ENCODE peak calls at places on chromosomes 11 and 22, in four cellular contexts. One of them, this sample, is unnamed.

GRCh38 chr11:94794287-94795168 is 26.4 kb downstream of the AMOTL1 start:
- DNase-seq in anterior cingulate cortex: no peak
- DNase-seq in stimulated activated CD4-positive, alpha-beta T cell treated with anti-CD3 and anti-CD28 coated beads, Interleukin-4, amount 100 ng/mL, for 4 hours: no peak
- DNase-seq in EL: peak
- DNase-seq in this sample: peak

GRCh38 chr11:44610556-44610955 is 45.1 kb downstream of the CD82 start:
- DNase-seq in anterior cingulate cortex: no peak
- DNase-seq in stimulated activated CD4-positive, alpha-beta T cell treated with anti-CD3 and anti-CD28 coated beads, Interleukin-4, amount 100 ng/mL, for 4 hours: no peak
- DNase-seq in EL: no peak
- DNase-seq in this sample: no peak

GRCh38 chr11:36013950-36014349 is 70.1 kb downstream of the LDLRAD3 start:
- DNase-seq in anterior cingulate cortex: no peak
- DNase-seq in stimulated activated CD4-positive, alpha-beta T cell treated with anti-CD3 and anti-CD28 coated beads, Interleukin-4, amount 100 ng/mL, for 4 hours: no peak
- DNase-seq in EL: no peak
- DNase-seq in this sample: no peak

GRCh38 chr11:47983464-47984397 is 3.4 kb downstream of the PTPRJ start:
- DNase-seq in anterior cingulate cortex: no peak
- DNase-seq in stimulated activated CD4-positive, alpha-beta T cell treated with anti-CD3 and anti-CD28 coated beads, Interleukin-4, amount 100 ng/mL, for 4 hours: no peak
- DNase-seq in EL: peak
- DNase-seq in this sample: no peak

GRCh38 chr11:88178211-88178610 is 3.0 kb upstream of the RAB38 start:
- DNase-seq in anterior cingulate cortex: no peak
- DNase-seq in stimulated activated CD4-positive, alpha-beta T cell treated with anti-CD3 and anti-CD28 coated beads, Interleukin-4, amount 100 ng/mL, for 4 hours: no peak
- DNase-seq in EL: no peak
- DNase-seq in this sample: no peak

GRCh38 chr11:84947970-84948600 is 679.1 kb downstream of the DLG2 start:
- DNase-seq in anterior cingulate cortex: no peak
- DNase-seq in stimulated activated CD4-positive, alpha-beta T cell treated with anti-CD3 and anti-CD28 coated beads, Interleukin-4, amount 100 ng/mL, for 4 hours: no peak
- DNase-seq in EL: peak
- DNase-seq in this sample: no peak

GRCh38 chr11:69470793-69471192 is 10.7 kb upstream of the LINC01488 start:
- DNase-seq in anterior cingulate cortex: no peak
- DNase-seq in stimulated activated CD4-positive, alpha-beta T cell treated with anti-CD3 and anti-CD28 coated beads, Interleukin-4, amount 100 ng/mL, for 4 hours: no peak
- DNase-seq in EL: no peak
- DNase-seq in this sample: no peak

GRCh38 chr11:81673001-81673400 is 1060.7 kb downstream of the FAM181B start:
- DNase-seq in anterior cingulate cortex: no peak
- DNase-seq in stimulated activated CD4-positive, alpha-beta T cell treated with anti-CD3 and anti-CD28 coated beads, Interleukin-4, amount 100 ng/mL, for 4 hours: no peak
- DNase-seq in EL: no peak
- DNase-seq in this sample: no peak

GRCh38 chr22:37953062-37953436 is 352 bp downstream of the C22orf23 start:
- DNase-seq in anterior cingulate cortex: peak
- DNase-seq in stimulated activated CD4-positive, alpha-beta T cell treated with anti-CD3 and anti-CD28 coated beads, Interleukin-4, amount 100 ng/mL, for 4 hours: no peak
- DNase-seq in EL: no peak
- DNase-seq in this sample: no peak

GRCh38 chr22:24871611-24872205 is 65.7 kb downstream of the SGSM1 start:
- DNase-seq in anterior cingulate cortex: no peak
- DNase-seq in stimulated activated CD4-positive, alpha-beta T cell treated with anti-CD3 and anti-CD28 coated beads, Interleukin-4, amount 100 ng/mL, for 4 hours: no peak
- DNase-seq in EL: no peak
- DNase-seq in this sample: no peak

GRCh38 chr11:10858505-10859360 is 880 bp upstream of the ZBED5 start:
- DNase-seq in anterior cingulate cortex: peak
- DNase-seq in stimulated activated CD4-positive, alpha-beta T cell treated with anti-CD3 and anti-CD28 coated beads, Interleukin-4, amount 100 ng/mL, for 4 hours: no peak
- DNase-seq in EL: peak
- DNase-seq in this sample: no peak